ENCODE peak calls at places on chromosome 19, in nine cellular contexts. O is upper lobe of left lung, W is K562, U is SK-N-SH, X is prostate gland, I is suprapubic skin, M is stomach, E is HCT116, L is breast epithelium. V is an unnamed sample.

GRCh38 chr19:28168557-28168956 is 1044.4 kb downstream of the UQCRFS1 start:
- DNase-seq in X (no peak), M (no peak), I (no peak), L (no peak), W (no peak), E (no peak), O (no peak), U (no peak), V (no peak)

GRCh38 chr19:35044317-35045117 is 3.0 kb downstream of the HPN start:
- DNase-seq in I (no peak), W (peak), M (peak), L (no peak), U (peak), O (no peak), X (peak), E (no peak), V (no peak)

GRCh38 chr19:11964858-11965645 is at the start of gene ZNF763:
- DNase-seq in M (peak), E (no peak), I (peak), X (peak), O (peak), U (peak), L (peak), W (peak), V (peak)

GRCh38 chr19:8578642-8579265 is 1.5 kb upstream of the MYO1F start:
- DNase-seq in E (peak), L (peak), W (peak), U (peak), O (no peak), M (peak), I (peak), X (peak), V (peak)

GRCh38 chr19:38852231-38853044 is 2.7 kb upstream of the HNRNPL start:
- DNase-seq in U (peak), X (peak), I (peak), W (peak), E (no peak), O (peak), L (peak), M (peak), V (no peak)

GRCh38 chr19:39128511-39129079 is 3.0 kb downstream of the PAK4 start:
- DNase-seq in E (no peak), X (no peak), I (no peak), W (no peak), O (no peak), L (no peak), U (no peak), M (no peak), V (no peak)

GRCh38 chr19:43675269-43675879 is 5.4 kb upstream of the PLAUR start:
- DNase-seq in L (peak), W (no peak), M (peak), E (peak), I (peak), O (no peak), X (peak), U (no peak), V (no peak)

GRCh38 chr19:8214802-8215201 is 5.6 kb downstream of the CERS4 start:
- DNase-seq in W (no peak), E (no peak), O (no peak), U (no peak), M (no peak), I (no peak), L (no peak), X (no peak), V (no peak)

GRCh38 chr19:48473161-48473966 is 4.2 kb downstream of the CYTH2 start:
- DNase-seq in E (no peak), I (no peak), X (no peak), L (no peak), M (no peak), O (no peak), W (no peak), U (no peak), V (no peak)

DNA sequence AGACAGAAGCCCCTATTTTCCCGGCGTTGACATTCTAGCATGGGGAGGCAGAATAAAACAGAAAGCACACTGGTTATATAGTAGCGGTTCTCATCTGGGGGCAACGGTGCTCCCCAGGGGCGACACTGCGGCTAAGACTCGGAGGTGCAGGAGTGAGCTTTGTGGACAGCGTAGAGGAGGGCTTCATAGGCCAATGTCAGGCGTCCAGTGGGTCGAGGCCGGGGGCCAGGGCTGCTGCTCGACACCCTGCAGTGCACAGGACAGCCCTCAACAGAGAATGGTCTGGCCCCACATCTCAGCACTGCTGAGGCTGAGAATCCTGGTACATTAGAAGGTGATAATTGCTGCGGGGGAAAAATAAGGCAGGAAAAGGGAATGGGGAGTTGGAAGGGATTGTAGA is 1.5 kb downstream of the ZNF628 start:
- DNase-seq in E (no peak), L (no peak), O (peak), M (no peak), I (no peak), W (no peak), U (no peak), X (no peak), V (no peak)
- H3K4me3 ChIP-seq in E (peak), L (no peak), O (peak), M (no peak), I (peak), W (peak), U (peak), X (no peak), V (peak)

DNA sequence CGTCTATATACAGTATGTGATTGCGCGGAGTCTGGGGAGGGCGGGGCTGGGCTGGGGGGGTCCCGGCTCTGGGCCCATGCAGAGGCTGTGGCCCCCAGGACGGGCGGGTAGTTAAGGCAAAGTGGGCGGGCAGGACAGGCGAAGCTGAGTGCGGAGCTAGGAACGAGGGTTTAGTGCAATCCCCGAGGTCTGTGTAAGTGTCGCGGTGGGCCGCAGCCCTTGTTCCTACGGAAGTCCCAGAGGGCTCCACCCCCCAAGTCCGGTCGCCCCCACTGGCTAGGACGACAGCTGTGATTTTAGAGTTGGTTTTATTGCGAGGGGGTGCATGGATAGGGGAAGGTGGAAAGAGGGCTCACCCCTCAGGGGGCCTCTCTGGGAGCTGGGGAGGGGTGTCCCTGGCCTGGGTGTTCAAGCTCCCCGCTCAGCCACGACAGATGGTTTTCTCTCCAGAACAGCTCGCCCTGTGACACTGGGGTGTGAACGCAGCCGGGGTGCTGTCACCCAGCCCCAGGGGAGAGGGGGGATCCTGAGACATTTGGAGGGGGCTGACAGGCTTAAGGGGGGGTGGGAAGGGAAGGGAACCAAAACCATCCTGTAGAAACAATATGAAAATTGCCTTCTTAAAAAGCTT is 21.7 kb downstream of the ZBTB7A start:
- DNase-seq in X (no peak), O (no peak), M (no peak), U (no peak), L (no peak), I (no peak), E (no peak), W (no peak), V (no peak)
- TF ChIP-seq POLR2AphosphoS5 in X (no peak), O (no peak), M (no peak), U (no peak), L (no peak), I (no peak), E (no peak), W (no peak), V (no peak)

DNA sequence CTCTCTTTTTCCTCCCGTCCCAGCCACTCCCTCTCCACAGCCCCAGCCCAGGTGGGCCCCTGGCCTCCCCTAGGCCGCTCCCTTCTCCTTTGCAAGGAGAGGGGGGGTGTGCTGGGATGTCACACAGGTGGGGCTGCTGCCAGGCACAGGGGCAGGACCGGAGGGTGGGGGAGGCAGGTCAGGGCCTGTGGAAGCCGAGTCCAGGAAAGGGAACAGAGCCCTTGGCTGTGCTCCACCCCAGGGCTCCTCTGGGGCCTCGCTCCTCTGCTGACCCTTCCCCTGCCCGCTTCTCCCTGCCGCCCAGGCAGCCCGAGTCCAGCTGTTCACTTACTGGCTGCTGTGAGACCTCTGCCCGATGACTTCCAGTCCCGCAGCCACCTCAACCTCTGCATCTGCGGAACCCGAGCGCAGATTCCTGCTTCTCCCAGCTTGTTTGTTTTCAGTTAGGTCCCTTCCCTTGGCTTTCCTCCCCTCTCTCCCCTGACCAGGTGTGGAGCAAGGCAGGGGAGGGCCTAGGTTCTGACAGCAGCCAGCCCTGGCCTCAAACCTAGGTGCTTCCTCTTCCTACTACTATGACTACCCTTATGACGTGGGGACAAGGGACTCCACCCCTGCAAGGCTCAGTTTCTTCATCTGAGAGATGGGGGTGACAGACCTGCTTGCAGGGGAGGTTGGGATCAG is 850 bp upstream of the KLK11 start:
- DNase-seq in I (no peak), E (no peak), L (no peak), O (no peak), W (no peak), U (peak), X (peak), M (peak), V (no peak)
- H3K4me3 ChIP-seq in I (peak), E (no peak), L (peak), O (no peak), W (no peak), U (no peak), X (peak), M (peak), V (no peak)

GRCh38 chr19:50461066-50461875 is 15.0 kb upstream of the EMC10 start:
- DNase-seq in X (peak), L (peak), I (no peak), M (peak), E (peak), U (peak), W (peak), O (no peak), V (no peak)
- TF ChIP-seq POLR2AphosphoS5 in X (no peak), L (no peak), I (no peak), M (no peak), E (no peak), U (no peak), W (no peak), O (no peak), V (peak)

GRCh38 chr19:18224525-18225354 is 1.5 kb downstream of the PDE4C start:
- DNase-seq in M (peak), I (peak), L (peak), X (peak), E (peak), W (peak), U (peak), O (peak), V (peak)
- H3K4me3 ChIP-seq in M (peak), I (peak), L (peak), X (peak), E (peak), W (peak), U (peak), O (peak), V (peak)

GRCh38 chr19:14147797-14148605 is 11.6 kb upstream of the ASF1B start:
- DNase-seq in I (no peak), U (peak), X (peak), M (peak), O (peak), E (peak), W (peak), L (peak), V (no peak)
- TF ChIP-seq POLR2AphosphoS5 in I (no peak), U (no peak), X (peak), M (no peak), O (no peak), E (peak), W (no peak), L (no peak), V (peak)

GRCh38 chr19:13103961-13104847 is 1.5 kb upstream of the LYL1 start:
- DNase-seq in X (no peak), W (peak), L (no peak), E (no peak), M (peak), O (peak), U (peak), I (no peak), V (no peak)
- H3K4me3 ChIP-seq in X (peak), W (no peak), L (peak), E (no peak), M (peak), O (peak), U (no peak), I (peak), V (peak)